ENCODE peak calls at places on chromosomes 11 and 22, in eight cellular contexts. G is stimulated activated naive CD8-positive, alpha-beta T cell treated with anti-CD3 and anti-CD28 coated beads, Interleukin-15, amount 100 ng/mL, for 72 hours; X is T-cell; Q is left lobe of liver; B is effector memory CD8-positive, alpha-beta T cell; L is heart right ventricle; V is activated CD8-positive, alpha-beta T cell treated with anti-CD3 and anti-CD28 coated beads, Interleukin-2, amount 10 ng/mL, durations not matched to agents 7 days and 5 days; Y is activated B cell treated with CpG ODN at 0.5 μM for 24 hours. M is an unnamed sample.

GRCh38 chr11:122814401-122814800 is 23.9 kb upstream of the CRTAM start:
- ATAC-seq in X (no peak), Y (no peak), Q (no peak), V (no peak), G (peak), L (no peak), B (no peak), M (no peak)

GRCh38 chr22:17343766-17344165 is 25.5 kb upstream of the CECR2 start:
- ATAC-seq in V (no peak), G (no peak), Q (no peak), B (no peak), Y (peak), X (no peak), L (no peak), M (no peak)

GRCh38 chr11:65552413-65552951 is 5.7 kb downstream of the LTBP3 start:
- ATAC-seq in L (no peak), G (no peak), B (no peak), Y (no peak), Q (no peak), X (no peak), V (no peak), M (no peak)

GRCh38 chr11:131386408-131386807 is 16.0 kb downstream of the NTM start:
- ATAC-seq in X (no peak), Q (no peak), V (no peak), Y (no peak), G (no peak), B (no peak), L (no peak), M (no peak)

GRCh38 chr11:105862736-105863367 is 159.2 kb downstream of the MSANTD4 start:
- ATAC-seq in L (no peak), G (no peak), X (no peak), Y (no peak), B (no peak), V (no peak), Q (peak), M (no peak)

GRCh38 chr11:74532496-74533246 is 39.1 kb upstream of the LIPT2 start:
- ATAC-seq in Y (no peak), L (no peak), G (no peak), X (no peak), Q (no peak), B (no peak), V (no peak), M (no peak)

GRCh38 chr11:78789365-78789764 is 214.7 kb upstream of the NARS2 start:
- ATAC-seq in L (no peak), Y (no peak), Q (no peak), V (no peak), B (no peak), X (no peak), G (no peak), M (no peak)

GRCh38 chr11:133331031-133331430 is 201.3 kb downstream of the OPCML start:
- ATAC-seq in Y (no peak), V (no peak), B (no peak), G (no peak), L (no peak), Q (no peak), X (no peak), M (no peak)

GRCh38 chr11:60869451-60869825 is 2.1 kb downstream of the ZP1 start:
- ATAC-seq in G (no peak), Y (no peak), Q (no peak), X (no peak), L (no peak), V (no peak), B (no peak), M (no peak)

GRCh38 chr22:41417622-41418390 is 28.8 kb downstream of the TOB2 start:
- ATAC-seq in Y (no peak), X (no peak), V (no peak), Q (peak), G (no peak), B (no peak), L (peak), M (peak)

GRCh38 chr11:102493524-102493923 is 37.0 kb downstream of the MMP7 start:
- ATAC-seq in B (no peak), V (no peak), Q (peak), X (no peak), G (no peak), Y (no peak), L (no peak), M (no peak)

GRCh38 chr11:126968915-126969314 is 31.7 kb downstream of the KIRREL3 start:
- ATAC-seq in V (no peak), X (no peak), G (no peak), B (no peak), Y (no peak), Q (no peak), L (no peak), M (no peak)

GRCh38 chr11:57072640-57073039 is 83.9 kb downstream of the OR5AK2 start:
- ATAC-seq in Y (no peak), X (no peak), B (no peak), Q (no peak), G (no peak), L (no peak), V (no peak), M (peak)

GRCh38 chr22:29744902-29745301 is 21.9 kb downstream of the ZMAT5 start:
- ATAC-seq in Y (no peak), B (no peak), V (no peak), L (peak), X (no peak), Q (peak), G (no peak), M (no peak)

GRCh38 chr22:42967933-42968332 is 47.0 kb downstream of the PACSIN2 start:
- ATAC-seq in Y (peak), G (no peak), V (no peak), Q (peak), X (no peak), L (peak), B (no peak), M (no peak)

GRCh38 chr11:122285021-122285420 is 169.0 kb upstream of the BLID start:
- ATAC-seq in V (no peak), Y (no peak), L (no peak), B (no peak), Q (no peak), X (no peak), G (no peak), M (no peak)

GRCh38 chr11:111352935-111353695 is 26.0 kb downstream of the POU2AF1 start:
- ATAC-seq in B (no peak), G (no peak), X (no peak), V (no peak), Q (no peak), L (peak), Y (peak), M (no peak)

GRCh38 chr11:55572548-55572947 is 620 bp downstream of the OR4C16 start:
- ATAC-seq in V (no peak), G (no peak), Q (no peak), L (no peak), Y (no peak), B (no peak), X (no peak), M (no peak)

GRCh38 chr11:68401856-68402255 is 58.7 kb upstream of the PPP6R3 start:
- ATAC-seq in V (no peak), X (no peak), B (no peak), Y (no peak), Q (no peak), G (no peak), L (no peak), M (no peak)

GRCh38 chr22:48835364-48835763 is 992.3 kb downstream of the BRD1 start:
- ATAC-seq in L (no peak), Q (no peak), X (no peak), B (no peak), G (no peak), Y (no peak), V (no peak), M (no peak)

GRCh38 chr11:93248602-93249001 is 50.8 kb upstream of the SLC36A4 start:
- ATAC-seq in G (no peak), V (no peak), B (no peak), X (no peak), Y (no peak), L (no peak), Q (peak), M (no peak)

GRCh38 chr11:92702771-92703170 is 266.7 kb upstream of the MTNR1B start:
- ATAC-seq in B (no peak), Q (no peak), X (no peak), Y (no peak), G (no peak), L (no peak), V (no peak), M (no peak)

M was measured in gastroesophageal sphincter.